ENCODE peak calls at places on chromosomes 2 and 18, in five cellular contexts. J is K562, Y is endodermal cell, V is fibroblast of lung, P is neural progenitor cell. D is an unnamed sample. For H3K4me1 and H3K9me3, the result is how much of the 10 kb centered on the place peaks cover.

GRCh38 chr2:86661333-86661732 is 37.7 kb upstream of the RNF103 start:
- DNase-seq in V (no peak), Y (no peak), P (peak), J (peak), D (no peak)

GRCh38 chr2:126895336-126895735 is 3.4 kb upstream of the TEX51 start:
- DNase-seq in Y (peak), V (no peak), J (no peak), P (no peak), D (no peak)

GRCh38 chr2:175004980-175005832 is at the start of gene CHN1:
- DNase-seq in V (peak), Y (peak), P (peak), J (peak), D (peak)

GRCh38 chr2:73494031-73494430 is 108.4 kb downstream of the ALMS1 start:
- DNase-seq in Y (peak), P (no peak), J (no peak), V (peak), D (no peak)

GRCh38 chr2:240970104-240970503 is 28.3 kb upstream of the SNED1 start:
- DNase-seq in P (no peak), J (no peak), Y (no peak), V (no peak), D (no peak)

GRCh38 chr18:37471619-37472018 is 94.0 kb downstream of the CELF4 start:
- DNase-seq in V (no peak), J (no peak), P (no peak), Y (no peak), D (no peak)

GRCh38 chr2:220847587-220847986 is 724.5 kb downstream of the EPHA4 start:
- DNase-seq in V (peak), Y (no peak), P (no peak), J (no peak), D (no peak)

GRCh38 chr2:200901459-200902072 is 12.4 kb downstream of the NIF3L1 start:
- DNase-seq in J (peak), V (peak), P (peak), Y (peak), D (peak)

GRCh38 chr2:201403904-201404303 is 46.8 kb upstream of the FLACC1 start:
- DNase-seq in J (no peak), V (peak), P (peak), Y (no peak), D (no peak)

GRCh38 chr2:213980883-213981282 is 430.0 kb upstream of the VWC2L start:
- DNase-seq in Y (no peak), P (no peak), V (peak), J (no peak), D (no peak)

GRCh38 chr18:9928646-9929259 is 14.9 kb downstream of the VAPA start:
- DNase-seq in Y (no peak), J (no peak), P (no peak), V (no peak), D (no peak)

GRCh38 chr18:9933865-9934264 is 20.0 kb downstream of the VAPA start:
- DNase-seq in Y (no peak), J (no peak), V (no peak), P (no peak), D (no peak)

GRCh38 chr18:9930299-9930884 is 16.6 kb downstream of the VAPA start:
- DNase-seq in J (no peak), V (no peak), Y (no peak), P (no peak), D (no peak)

GRCh38 chr18:9931679-9932078 is 17.9 kb downstream of the VAPA start:
- DNase-seq in J (no peak), P (no peak), V (no peak), Y (no peak), D (no peak)

GRCh38 chr18:9931146-9931545 is 17.3 kb downstream of the VAPA start:
- DNase-seq in V (no peak), P (no peak), Y (no peak), J (no peak), D (no peak)
- H3K4me1 ChIP-seq in V (under half), P (under half), Y (under half), J (under half), D (under half)

GRCh38 chr2:34836361-34836760 is 1237.3 kb upstream of the FAM98A start:
- DNase-seq in V (no peak), P (no peak), Y (no peak), J (no peak), D (no peak)

GRCh38 chr2:34828481-34828880 is 1229.4 kb upstream of the FAM98A start:
- DNase-seq in Y (no peak), V (no peak), J (no peak), P (no peak), D (no peak)

GRCh38 chr2:34825671-34826070 is 1226.6 kb upstream of the FAM98A start:
- DNase-seq in P (no peak), J (no peak), V (no peak), Y (no peak), D (no peak)

GRCh38 chr2:34831096-34831495 is 1232.0 kb upstream of the FAM98A start:
- DNase-seq in J (no peak), V (no peak), P (no peak), Y (no peak), D (no peak)
- H3K9me3 ChIP-seq in J (under half), V (under half), P (under half), Y (under half), D (under half)

DNA sequence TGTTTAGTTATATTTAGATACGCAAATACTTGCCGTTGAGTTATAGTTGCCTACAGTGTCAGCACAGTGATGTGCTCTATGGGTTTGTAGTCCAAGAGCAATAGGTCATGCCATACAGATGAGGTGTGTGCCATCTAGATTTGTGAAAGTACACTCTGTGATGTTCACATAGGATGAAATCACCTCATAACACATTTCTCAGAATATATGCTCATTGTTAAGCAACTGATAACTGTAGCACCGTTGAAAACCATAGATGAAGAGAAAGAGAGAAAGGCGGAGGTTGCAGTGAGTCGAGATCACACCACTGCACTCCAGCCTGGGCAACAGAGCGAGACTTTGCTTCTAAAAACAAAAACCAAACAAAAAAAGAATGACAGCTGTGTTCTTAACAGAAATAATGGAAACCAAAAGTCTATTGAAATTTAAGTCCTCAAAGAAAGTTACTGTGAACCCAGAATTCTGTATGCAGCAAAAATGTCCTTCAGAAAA is 9.5 kb downstream of the DGKD start:
- DNase-seq in V (no peak), J (no peak), Y (no peak), P (no peak), D (no peak)
- H3K27ac ChIP-seq in V (no peak), J (no peak), Y (no peak), P (no peak), D (no peak)

DNA sequence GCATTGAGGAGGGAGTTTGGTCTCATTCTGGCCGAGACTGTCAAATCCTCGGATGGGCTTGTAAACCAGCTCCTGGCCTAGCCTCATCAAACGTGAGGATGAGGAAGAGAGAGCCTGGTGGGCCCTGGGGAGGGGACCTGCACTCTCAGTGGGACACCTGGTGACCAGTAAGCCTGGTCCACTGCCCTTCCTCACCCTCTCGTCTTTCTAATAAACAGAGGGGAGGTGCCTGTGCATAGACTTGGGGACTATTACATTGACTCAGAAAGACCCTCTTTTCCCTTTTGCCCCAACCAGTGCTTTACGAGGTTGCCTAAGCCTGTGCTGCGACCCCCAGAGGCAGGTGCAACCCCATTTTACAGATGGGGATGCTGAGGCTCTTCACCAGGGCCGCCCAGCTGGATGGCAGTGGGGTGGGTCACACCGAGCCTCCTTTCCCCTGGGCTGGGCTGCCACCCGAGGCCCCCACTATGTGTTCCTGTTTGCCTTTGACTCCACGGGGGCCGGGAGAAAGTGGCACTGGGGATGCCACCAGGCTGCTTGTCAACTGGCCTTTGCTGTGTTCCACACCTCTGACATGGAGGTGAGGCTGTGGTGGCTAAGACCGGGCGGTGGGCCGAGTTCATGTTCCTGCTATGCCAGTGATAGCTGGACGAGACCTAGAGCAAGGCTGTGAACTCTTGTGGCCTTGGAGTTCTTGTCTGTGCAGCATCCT is 85.9 kb downstream of the GLI2 start:
- DNase-seq in P (no peak), J (no peak), V (no peak), Y (no peak), D (no peak)
- H3K4me1 ChIP-seq in P (under half), J (under half), V (under half), Y (under half), D (under half)

DNA sequence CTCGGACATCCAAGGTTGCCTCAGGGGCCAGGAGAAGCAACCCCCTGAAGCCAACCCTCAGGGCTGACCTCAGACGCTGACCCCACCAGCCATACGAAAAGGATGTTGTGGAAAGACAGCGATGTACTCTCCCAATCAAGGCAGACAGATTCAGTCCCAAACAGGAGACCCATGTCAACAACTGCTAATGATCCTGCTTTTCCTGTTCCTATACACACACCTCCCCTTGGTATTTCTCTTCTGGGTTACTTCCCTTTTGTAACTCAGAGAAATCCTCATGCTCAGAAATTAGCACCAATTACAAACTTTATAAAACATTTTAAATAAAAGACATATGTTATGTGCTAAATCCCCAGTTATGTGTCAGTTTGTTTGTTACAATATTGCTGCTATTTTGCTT is 120.8 kb downstream of the PID1 start:
- DNase-seq in Y (no peak), J (no peak), V (no peak), P (no peak), D (no peak)
- H3K9me3 ChIP-seq in Y (under half), J (under half), V (under half), P (under half), D (under half)

DNA sequence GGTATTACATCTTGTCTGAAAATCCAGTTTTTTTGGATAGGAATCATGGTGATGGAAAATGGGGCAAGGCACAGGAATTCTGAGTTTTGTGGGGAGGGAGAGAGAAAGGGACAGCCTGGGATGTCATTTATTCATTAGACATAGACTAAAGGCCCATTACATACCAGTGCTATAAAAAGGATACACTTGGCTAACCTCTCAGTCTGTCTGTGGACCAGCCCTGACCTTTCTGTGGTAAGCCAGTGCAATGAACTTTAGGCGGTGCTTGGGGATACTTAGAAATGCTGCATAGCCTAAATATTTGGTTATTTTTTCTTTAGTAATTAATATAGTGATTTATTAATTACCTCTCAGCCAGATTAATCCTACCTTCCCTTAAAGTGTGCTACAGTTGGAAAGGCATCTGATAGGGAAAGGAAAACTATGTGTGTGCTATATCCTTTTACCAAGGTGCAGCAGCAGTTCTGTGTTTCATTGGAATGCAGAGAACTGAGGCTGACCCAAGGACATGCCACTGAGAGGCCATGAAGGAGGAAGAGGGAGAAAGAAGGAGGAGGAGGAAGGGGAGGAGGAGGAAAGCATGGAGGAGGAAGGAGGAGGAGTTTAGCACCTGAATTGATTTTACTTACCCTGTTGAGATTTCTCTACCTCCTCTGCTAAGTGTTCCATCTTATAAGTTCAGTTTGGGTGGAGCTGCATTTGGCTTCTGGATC is 37.5 kb downstream of the KCNS3 start:
- DNase-seq in Y (peak), J (no peak), V (no peak), P (no peak), D (no peak)
- H3K27ac ChIP-seq in Y (no peak), J (no peak), V (no peak), P (no peak), D (no peak)

GRCh38 chr2:38592951-38593350 is 9.8 kb downstream of the HNRNPLL start:
- DNase-seq in J (no peak), P (no peak), V (peak), Y (no peak), D (no peak)

GRCh38 chr2:38598200-38598990 is 4.3 kb downstream of the HNRNPLL start:
- DNase-seq in P (no peak), J (no peak), Y (no peak), V (peak), D (no peak)

GRCh38 chr2:38597115-38597514 is 5.6 kb downstream of the HNRNPLL start:
- DNase-seq in J (no peak), P (no peak), Y (no peak), V (no peak), D (no peak)

GRCh38 chr2:38598991-38599295 is 3.8 kb downstream of the HNRNPLL start:
- DNase-seq in P (no peak), V (peak), J (no peak), Y (no peak), D (no peak)

GRCh38 chr2:38596229-38596628 is 6.5 kb downstream of the HNRNPLL start:
- DNase-seq in V (no peak), Y (no peak), P (no peak), J (no peak), D (no peak)
- H3K4me1 ChIP-seq in V (under half), Y (under half), P (under half), J (under half), D (half or more)

DNA sequence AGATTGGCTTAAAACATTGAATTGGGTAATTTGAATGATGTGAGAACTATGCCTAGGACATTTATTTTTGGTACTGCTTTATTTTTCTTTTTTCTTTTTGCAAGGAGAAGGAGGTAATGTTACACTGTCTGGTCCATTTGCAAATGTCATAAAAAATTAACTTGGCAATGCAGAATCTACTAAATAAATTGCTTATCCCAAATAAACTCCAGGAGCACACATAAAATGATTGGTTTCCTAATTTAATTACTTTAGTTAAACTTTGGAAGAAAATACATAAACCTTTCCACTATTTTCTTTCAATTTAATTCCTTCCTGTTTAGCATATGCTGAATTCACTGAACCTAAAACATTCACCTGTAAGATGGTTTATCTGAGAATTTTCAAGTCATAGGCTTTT is 238.4 kb upstream of the ETAA1 start:
- DNase-seq in V (no peak), J (no peak), P (no peak), Y (no peak), D (no peak)
- H3K9me3 ChIP-seq in V (under half), J (under half), P (under half), Y (under half), D (under half)

D was measured in CD4-positive, CD25-positive, alpha-beta regulatory T cell.